ENCODE peak calls at places on chromosomes 12 and 14, in ten cellular contexts. One of them, this sample, is unnamed.

GRCh38 chr12:32148372-32148771 is 41.7 kb downstream of the BICD1 start:
- DNase-seq in mucosa of descending colon: no peak
- DNase-seq in GM23338: no peak
- DNase-seq in pancreas: no peak
- DNase-seq in astrocyte: peak; percentile 91
- DNase-seq in lung: no peak
- DNase-seq in effector memory CD4-positive, alpha-beta T cell: no peak
- DNase-seq in GM23248: peak; percentile 51
- DNase-seq in neural progenitor cell: no peak
- DNase-seq in colonic mucosa: no peak
- DNase-seq in this sample: no peak

GRCh38 chr14:85634205-85634604 is 104.3 kb downstream of the FLRT2 start:
- DNase-seq in colonic mucosa: no peak
- DNase-seq in lung: no peak
- DNase-seq in astrocyte: no peak
- DNase-seq in mucosa of descending colon: no peak
- DNase-seq in pancreas: no peak
- DNase-seq in neural progenitor cell: no peak
- DNase-seq in GM23248: peak; percentile 10
- DNase-seq in GM23338: no peak
- DNase-seq in effector memory CD4-positive, alpha-beta T cell: no peak
- DNase-seq in this sample: no peak

GRCh38 chr12:89933911-89934310 is 225.3 kb upstream of the ATP2B1 start:
- DNase-seq in astrocyte: peak; percentile 72
- DNase-seq in neural progenitor cell: no peak
- DNase-seq in pancreas: no peak
- DNase-seq in effector memory CD4-positive, alpha-beta T cell: no peak
- DNase-seq in GM23248: no peak
- DNase-seq in GM23338: no peak
- DNase-seq in colonic mucosa: no peak
- DNase-seq in lung: no peak
- DNase-seq in mucosa of descending colon: no peak
- DNase-seq in this sample: no peak

GRCh38 chr12:122886851-122887816 is 8.8 kb downstream of the VPS37B start:
- DNase-seq in lung: no peak
- DNase-seq in astrocyte: peak; percentile 86
- DNase-seq in pancreas: peak; percentile 42
- DNase-seq in colonic mucosa: no peak
- DNase-seq in effector memory CD4-positive, alpha-beta T cell: no peak
- DNase-seq in GM23248: peak; percentile 56
- DNase-seq in GM23338: no peak
- DNase-seq in neural progenitor cell: peak; percentile 52
- DNase-seq in mucosa of descending colon: peak; percentile 39
- DNase-seq in this sample: peak; percentile 48

GRCh38 chr12:30257614-30258013 is 438.1 kb downstream of the IPO8 start:
- DNase-seq in colonic mucosa: no peak
- DNase-seq in mucosa of descending colon: no peak
- DNase-seq in lung: no peak
- DNase-seq in effector memory CD4-positive, alpha-beta T cell: no peak
- DNase-seq in pancreas: no peak
- DNase-seq in GM23338: no peak
- DNase-seq in neural progenitor cell: no peak
- DNase-seq in GM23248: no peak
- DNase-seq in astrocyte: no peak
- DNase-seq in this sample: peak; percentile 6

GRCh38 chr14:96829791-96830190 is 32.6 kb downstream of the VRK1 start:
- DNase-seq in pancreas: no peak
- DNase-seq in astrocyte: no peak
- DNase-seq in lung: no peak
- DNase-seq in GM23248: no peak
- DNase-seq in colonic mucosa: no peak
- DNase-seq in neural progenitor cell: no peak
- DNase-seq in effector memory CD4-positive, alpha-beta T cell: no peak
- DNase-seq in GM23338: no peak
- DNase-seq in mucosa of descending colon: no peak
- DNase-seq in this sample: no peak

GRCh38 chr12:85923767-85924331 is 49.8 kb downstream of the NTS start:
- DNase-seq in GM23338: peak; percentile 47
- DNase-seq in astrocyte: peak; percentile 42
- DNase-seq in GM23248: peak; percentile 44
- DNase-seq in effector memory CD4-positive, alpha-beta T cell: no peak
- DNase-seq in mucosa of descending colon: no peak
- DNase-seq in neural progenitor cell: peak; percentile 14
- DNase-seq in pancreas: no peak
- DNase-seq in lung: no peak
- DNase-seq in colonic mucosa: no peak
- DNase-seq in this sample: no peak

GRCh38 chr12:953776-954175 is 4.3 kb upstream of the RAD52 start:
- DNase-seq in astrocyte: peak; percentile 71
- DNase-seq in mucosa of descending colon: no peak
- DNase-seq in GM23248: peak; percentile 91
- DNase-seq in colonic mucosa: no peak
- DNase-seq in lung: no peak
- DNase-seq in effector memory CD4-positive, alpha-beta T cell: no peak
- DNase-seq in GM23338: no peak
- DNase-seq in pancreas: no peak
- DNase-seq in neural progenitor cell: no peak
- DNase-seq in this sample: peak; percentile 76

GRCh38 chr12:109982211-109982610 is 14.0 kb downstream of the GIT2 start:
- DNase-seq in effector memory CD4-positive, alpha-beta T cell: no peak
- DNase-seq in astrocyte: peak; percentile 64
- DNase-seq in GM23338: no peak
- DNase-seq in neural progenitor cell: no peak
- DNase-seq in GM23248: peak; percentile 79
- DNase-seq in colonic mucosa: no peak
- DNase-seq in lung: no peak
- DNase-seq in pancreas: no peak
- DNase-seq in mucosa of descending colon: no peak
- DNase-seq in this sample: no peak

GRCh38 chr12:69987453-69988102 is 162.6 kb downstream of the MYRFL start:
- DNase-seq in GM23248: peak; percentile 92
- DNase-seq in effector memory CD4-positive, alpha-beta T cell: no peak
- DNase-seq in pancreas: peak; percentile 56
- DNase-seq in mucosa of descending colon: no peak
- DNase-seq in astrocyte: peak; percentile 99
- DNase-seq in lung: no peak
- DNase-seq in GM23338: no peak
- DNase-seq in neural progenitor cell: no peak
- DNase-seq in colonic mucosa: peak; percentile 75
- DNase-seq in this sample: peak; percentile 49

GRCh38 chr14:33364536-33364935 is 425.9 kb downstream of the NPAS3 start:
- DNase-seq in effector memory CD4-positive, alpha-beta T cell: no peak
- DNase-seq in GM23338: peak; percentile 59
- DNase-seq in astrocyte: no peak
- DNase-seq in pancreas: no peak
- DNase-seq in GM23248: no peak
- DNase-seq in neural progenitor cell: peak; percentile 65
- DNase-seq in lung: no peak
- DNase-seq in colonic mucosa: no peak
- DNase-seq in mucosa of descending colon: no peak
- DNase-seq in this sample: no peak

GRCh38 chr12:120429368-120429767 is 8.5 kb upstream of the COX6A1 start:
- DNase-seq in effector memory CD4-positive, alpha-beta T cell: no peak
- DNase-seq in mucosa of descending colon: peak; percentile 47
- DNase-seq in pancreas: no peak
- DNase-seq in GM23338: no peak
- DNase-seq in GM23248: no peak
- DNase-seq in astrocyte: no peak
- DNase-seq in colonic mucosa: no peak
- DNase-seq in neural progenitor cell: no peak
- DNase-seq in lung: no peak
- DNase-seq in this sample: no peak

GRCh38 chr12:120439646-120440247 is 1.8 kb downstream of the COX6A1 start:
- DNase-seq in lung: peak; percentile 35
- DNase-seq in astrocyte: peak; percentile 25
- DNase-seq in colonic mucosa: peak; percentile 63
- DNase-seq in neural progenitor cell: peak; percentile 83
- DNase-seq in mucosa of descending colon: peak; percentile 44
- DNase-seq in GM23338: peak; percentile 91
- DNase-seq in effector memory CD4-positive, alpha-beta T cell: peak; percentile 60
- DNase-seq in pancreas: peak; percentile 59
- DNase-seq in GM23248: peak; percentile 76
- DNase-seq in this sample: peak; percentile 20

GRCh38 chr12:56687225-56688128 is 607 bp downstream of the PTGES3 start:
- DNase-seq in GM23248: peak; percentile 60
- DNase-seq in pancreas: peak; percentile 56
- DNase-seq in mucosa of descending colon: peak; percentile 76
- DNase-seq in colonic mucosa: peak; percentile 67
- DNase-seq in effector memory CD4-positive, alpha-beta T cell: peak; percentile 50
- DNase-seq in lung: peak; percentile 81
- DNase-seq in neural progenitor cell: peak; percentile 48
- DNase-seq in GM23338: no peak
- DNase-seq in astrocyte: peak; percentile 31
- DNase-seq in this sample: peak; percentile 40

GRCh38 chr12:121789233-121789781 is 4.2 kb downstream of the RHOF start:
- DNase-seq in neural progenitor cell: no peak
- DNase-seq in lung: no peak
- DNase-seq in mucosa of descending colon: peak; percentile 67
- DNase-seq in astrocyte: no peak
- DNase-seq in colonic mucosa: no peak
- DNase-seq in GM23248: no peak
- DNase-seq in effector memory CD4-positive, alpha-beta T cell: no peak
- DNase-seq in pancreas: no peak
- DNase-seq in GM23338: no peak
- DNase-seq in this sample: no peak

GRCh38 chr14:96567289-96567899 is 65.2 kb downstream of the PAPOLA start:
- DNase-seq in neural progenitor cell: peak; percentile 41
- DNase-seq in GM23248: peak; percentile 62
- DNase-seq in effector memory CD4-positive, alpha-beta T cell: no peak
- DNase-seq in GM23338: peak; percentile 55
- DNase-seq in pancreas: no peak
- DNase-seq in astrocyte: peak; percentile 13
- DNase-seq in colonic mucosa: no peak
- DNase-seq in mucosa of descending colon: no peak
- DNase-seq in lung: no peak
- DNase-seq in this sample: no peak

GRCh38 chr14:52875707-52876106 is 75.1 kb downstream of the FERMT2 start:
- DNase-seq in astrocyte: no peak
- DNase-seq in neural progenitor cell: no peak
- DNase-seq in GM23338: no peak
- DNase-seq in mucosa of descending colon: no peak
- DNase-seq in effector memory CD4-positive, alpha-beta T cell: no peak
- DNase-seq in colonic mucosa: no peak
- DNase-seq in lung: no peak
- DNase-seq in GM23248: peak; percentile 24
- DNase-seq in pancreas: no peak
- DNase-seq in this sample: no peak
- H3K36me3 ChIP-seq in astrocyte: peaks cover 90% of the 10 kb centered on the region
- H3K36me3 ChIP-seq in neural progenitor cell: peaks cover 28% of the 10 kb centered on the region
- H3K36me3 ChIP-seq in GM23338: peaks cover 9% of the 10 kb centered on the region
- H3K36me3 ChIP-seq in mucosa of descending colon: no peaks in the 10 kb centered on the region
- H3K36me3 ChIP-seq in effector memory CD4-positive, alpha-beta T cell: no peaks in the 10 kb centered on the region
- H3K36me3 ChIP-seq in colonic mucosa: no peaks in the 10 kb centered on the region
- H3K36me3 ChIP-seq in lung: peaks cover 41% of the 10 kb centered on the region
- H3K36me3 ChIP-seq in GM23248: peaks cover 80% of the 10 kb centered on the region
- H3K36me3 ChIP-seq in pancreas: no peaks in the 10 kb centered on the region
- H3K36me3 ChIP-seq in this sample: peaks cover 65% of the 10 kb centered on the region

DNA sequence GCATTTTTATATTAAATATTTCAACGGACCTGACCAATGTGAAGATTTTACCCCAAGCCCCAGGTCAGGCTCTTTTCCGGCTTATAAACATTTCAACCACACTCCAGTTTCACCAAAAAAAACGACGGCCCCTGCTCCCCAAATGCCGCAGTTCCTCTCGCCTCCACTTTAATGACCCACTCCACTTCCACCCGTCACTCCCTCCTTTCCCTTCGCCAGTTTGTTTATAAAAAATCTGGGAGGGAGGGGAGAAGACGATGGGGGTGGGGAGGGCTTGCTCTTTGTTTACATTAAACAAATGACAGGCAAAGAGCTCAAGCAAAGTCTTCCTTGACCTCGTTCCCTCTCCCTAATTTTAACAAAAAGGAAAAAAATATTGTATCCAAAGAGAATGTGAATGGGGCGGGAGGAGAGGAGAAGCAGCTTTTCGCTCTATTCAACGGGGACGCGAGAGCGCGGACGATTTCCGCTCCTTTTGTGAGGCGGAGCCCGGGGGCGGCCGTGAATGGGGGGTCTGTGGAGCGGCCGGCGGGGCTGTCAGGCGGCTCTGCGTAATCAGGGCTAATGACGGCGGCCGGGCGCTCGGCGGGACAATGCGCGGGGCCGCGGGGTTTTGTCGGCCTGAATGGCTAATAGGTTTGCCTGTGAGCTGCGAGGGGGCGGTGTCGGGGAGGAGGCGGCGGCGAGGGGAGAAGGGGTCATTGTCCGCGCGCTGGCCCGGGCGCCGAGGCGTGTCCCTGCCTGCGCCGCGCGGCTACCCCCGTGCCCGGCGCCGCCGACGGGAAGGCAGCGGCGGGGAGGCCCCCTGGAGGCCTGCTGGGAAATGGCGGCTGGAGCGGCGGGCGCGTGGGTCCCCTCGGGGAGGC is 5.7 kb downstream of the SIX6 start:
- DNase-seq in astrocyte: peak; percentile 8
- DNase-seq in colonic mucosa: no peak
- DNase-seq in pancreas: peak; percentile 6
- DNase-seq in GM23338: peak; percentile 75
- DNase-seq in GM23248: peak; percentile 32
- DNase-seq in mucosa of descending colon: no peak
- DNase-seq in lung: no peak
- DNase-seq in effector memory CD4-positive, alpha-beta T cell: no peak
- DNase-seq in neural progenitor cell: peak; percentile 97
- DNase-seq in this sample: peak; percentile 19
- H3K4me3 ChIP-seq in astrocyte: peak overlapping the region; percentile 23
- H3K4me3 ChIP-seq in colonic mucosa: peak overlapping the region; percentile 27
- H3K4me3 ChIP-seq in pancreas: peak overlapping the region; percentile 27
- H3K4me3 ChIP-seq in GM23338: peak overlapping the region; percentile 71
- H3K4me3 ChIP-seq in GM23248: peak overlapping the region; percentile 44
- H3K4me3 ChIP-seq in mucosa of descending colon: no peak overlapping the region
- H3K4me3 ChIP-seq in lung: no peak overlapping the region
- H3K4me3 ChIP-seq in effector memory CD4-positive, alpha-beta T cell: no peak overlapping the region
- H3K4me3 ChIP-seq in neural progenitor cell: peak overlapping the region; percentile 50
- H3K4me3 ChIP-seq in this sample: peak overlapping the region; percentile 39

DNA sequence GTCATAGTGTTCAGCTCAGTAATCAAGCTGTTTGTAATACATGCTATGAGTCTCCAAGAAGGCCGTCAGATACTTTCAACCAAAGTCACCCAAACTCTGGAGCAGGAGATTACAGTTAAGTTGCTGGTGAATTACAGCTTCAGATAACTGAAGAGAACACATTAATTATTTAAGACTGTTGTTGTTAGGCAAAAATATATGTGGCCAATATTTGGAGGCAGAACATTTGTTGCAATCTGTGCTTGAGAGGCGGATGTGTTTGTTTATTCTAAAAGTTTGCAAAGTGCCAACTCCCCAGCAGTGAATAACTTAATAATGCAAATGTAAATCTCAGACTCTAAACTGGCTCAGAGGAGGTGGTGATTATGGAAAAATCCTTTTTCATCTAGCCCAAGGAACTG is 300.7 kb upstream of the TBX3 start:
- DNase-seq in pancreas: no peak
- DNase-seq in mucosa of descending colon: no peak
- DNase-seq in neural progenitor cell: no peak
- DNase-seq in GM23338: no peak
- DNase-seq in effector memory CD4-positive, alpha-beta T cell: no peak
- DNase-seq in lung: no peak
- DNase-seq in colonic mucosa: no peak
- DNase-seq in GM23248: no peak
- DNase-seq in astrocyte: no peak
- DNase-seq in this sample: no peak
- H3K36me3 ChIP-seq in pancreas: no peaks in the 10 kb centered on the region
- H3K36me3 ChIP-seq in mucosa of descending colon: no peaks in the 10 kb centered on the region
- H3K36me3 ChIP-seq in neural progenitor cell: no peaks in the 10 kb centered on the region
- H3K36me3 ChIP-seq in GM23338: no peaks in the 10 kb centered on the region
- H3K36me3 ChIP-seq in effector memory CD4-positive, alpha-beta T cell: no peaks in the 10 kb centered on the region
- H3K36me3 ChIP-seq in lung: no peaks in the 10 kb centered on the region
- H3K36me3 ChIP-seq in colonic mucosa: no peaks in the 10 kb centered on the region
- H3K36me3 ChIP-seq in GM23248: no peaks in the 10 kb centered on the region
- H3K36me3 ChIP-seq in astrocyte: no peaks in the 10 kb centered on the region
- H3K36me3 ChIP-seq in this sample: no peaks in the 10 kb centered on the region

GRCh38 chr12:39145175-39145999 is 240.0 kb upstream of the CPNE8 start:
- DNase-seq in lung: no peak
- DNase-seq in neural progenitor cell: peak; percentile 35
- DNase-seq in colonic mucosa: peak; percentile 69
- DNase-seq in GM23338: peak; percentile 75
- DNase-seq in GM23248: peak; percentile 6
- DNase-seq in effector memory CD4-positive, alpha-beta T cell: no peak
- DNase-seq in astrocyte: no peak
- DNase-seq in mucosa of descending colon: peak; percentile 81
- DNase-seq in pancreas: peak; percentile 50
- DNase-seq in this sample: peak; percentile 84
- H3K4me3 ChIP-seq in lung: peak overlapping the region; percentile 38
- H3K4me3 ChIP-seq in neural progenitor cell: peak overlapping the region; percentile 32
- H3K4me3 ChIP-seq in colonic mucosa: peak overlapping the region; percentile 22
- H3K4me3 ChIP-seq in GM23338: peak overlapping the region; percentile 68
- H3K4me3 ChIP-seq in GM23248: peak overlapping the region; percentile 9
- H3K4me3 ChIP-seq in effector memory CD4-positive, alpha-beta T cell: no peak overlapping the region
- H3K4me3 ChIP-seq in astrocyte: peak overlapping the region; percentile 49
- H3K4me3 ChIP-seq in mucosa of descending colon: no peak overlapping the region
- H3K4me3 ChIP-seq in pancreas: peak overlapping the region; percentile 54
- H3K4me3 ChIP-seq in this sample: peak overlapping the region; percentile 54

This sample was measured in MG63.